ENCODE peak calls at places on chromosomes 16 and 17, in ten cellular contexts. R, L, A, C, K, G, H, D, U and M are unnamed samples.

GRCh38 chr17:41511716-41512115 is 6.3 kb upstream of the KRT13 start:
- DNase-seq in R (no peak), L (no peak), A (no peak), C (no peak), K (no peak), G (no peak), H (no peak), D (no peak), U (no peak), M (no peak)

GRCh38 chr17:8341456-8341855 is 1.8 kb downstream of the ODF4 start:
- DNase-seq in R (no peak), L (no peak), A (no peak), C (no peak), K (no peak), G (no peak), H (no peak), D (no peak), U (no peak), M (no peak)

GRCh38 chr17:1716076-1716911 is 6.1 kb upstream of the TLCD2 start:
- DNase-seq in R (peak), L (peak), A (peak), C (peak), K (peak), G (peak), H (peak), D (peak), U (peak), M (peak)

GRCh38 chr16:54284931-54285413 is 1.6 kb downstream of the IRX3 start:
- DNase-seq in R (no peak), L (no peak), A (no peak), C (no peak), K (no peak), G (no peak), H (peak), D (peak), U (no peak), M (peak)

GRCh38 chr17:8997994-8998628 is 23.2 kb upstream of the NTN1 start:
- DNase-seq in R (peak), L (peak), A (peak), C (peak), K (peak), G (peak), H (peak), D (peak), U (peak), M (peak)

GRCh38 chr16:86044241-86044671 is 145.3 kb downstream of the IRF8 start:
- DNase-seq in R (peak), L (peak), A (peak), C (peak), K (peak), G (peak), H (peak), D (peak), U (peak), M (no peak)

GRCh38 chr17:35062284-35062683 is 1.2 kb downstream of the RFFL start:
- DNase-seq in R (no peak), L (no peak), A (no peak), C (no peak), K (no peak), G (no peak), H (no peak), D (no peak), U (no peak), M (no peak)

GRCh38 chr16:74249281-74249680 is 47.3 kb upstream of the PSMD7 start:
- DNase-seq in R (no peak), L (no peak), A (no peak), C (no peak), K (no peak), G (no peak), H (no peak), D (no peak), U (no peak), M (no peak)

GRCh38 chr16:31105677-31106213 is 2.4 kb upstream of the BCKDK start:
- DNase-seq in R (peak), L (peak), A (peak), C (peak), K (peak), G (peak), H (peak), D (peak), U (peak), M (no peak)

GRCh38 chr16:35744084-35744483 is 2284.7 kb downstream of the TP53TG3F start:
- DNase-seq in R (no peak), L (no peak), A (no peak), C (no peak), K (no peak), G (no peak), H (no peak), D (no peak), U (no peak), M (no peak)

GRCh38 chr16:49755291-49755611 is 100.7 kb downstream of the ZNF423 start:
- DNase-seq in R (no peak), L (peak), A (no peak), C (no peak), K (no peak), G (peak), H (peak), D (peak), U (peak), M (peak)

GRCh38 chr16:56352351-56353053 is 72.8 kb downstream of the AMFR start:
- DNase-seq in R (no peak), L (no peak), A (no peak), C (no peak), K (no peak), G (no peak), H (no peak), D (no peak), U (no peak), M (no peak)

GRCh38 chr16:86016201-86016965 is 117.4 kb downstream of the IRF8 start:
- DNase-seq in R (peak), L (peak), A (peak), C (peak), K (peak), G (peak), H (peak), D (peak), U (peak), M (peak)

GRCh38 chr17:48052956-48053757 is 5.0 kb downstream of the NFE2L1 start:
- DNase-seq in R (no peak), L (peak), A (no peak), C (no peak), K (peak), G (peak), H (no peak), D (peak), U (no peak), M (peak)

GRCh38 chr17:43457362-43457692 is 26.4 kb upstream of the DHX8 start:
- DNase-seq in R (no peak), L (no peak), A (no peak), C (no peak), K (no peak), G (no peak), H (no peak), D (no peak), U (no peak), M (no peak)

GRCh38 chr17:75498726-75499213 is 16.6 kb downstream of the CASKIN2 start:
- DNase-seq in R (no peak), L (no peak), A (no peak), C (no peak), K (peak), G (no peak), H (no peak), D (peak), U (no peak), M (no peak)

GRCh38 chr17:58308173-58308984 is 20.2 kb downstream of the TSPOAP1 start:
- DNase-seq in R (no peak), L (peak), A (no peak), C (no peak), K (no peak), G (no peak), H (no peak), D (no peak), U (no peak), M (no peak)

GRCh38 chr16:55377840-55378239 is 53.8 kb downstream of the IRX6 start:
- DNase-seq in R (no peak), L (no peak), A (no peak), C (no peak), K (no peak), G (no peak), H (no peak), D (no peak), U (no peak), M (no peak)

GRCh38 chr17:77485089-77485833 is 344.5 kb downstream of the SEC14L1 start:
- DNase-seq in R (no peak), L (no peak), A (no peak), C (no peak), K (no peak), G (no peak), H (no peak), D (no peak), U (no peak), M (no peak)

GRCh38 chr17:33292981-33293867 is at the start of gene ASIC2:
- DNase-seq in R (no peak), L (no peak), A (no peak), C (no peak), K (no peak), G (no peak), H (no peak), D (no peak), U (no peak), M (peak)

GRCh38 chr16:4680673-4681470 is 12.5 kb upstream of the NUDT16L1 start:
- DNase-seq in R (no peak), L (no peak), A (no peak), C (no peak), K (no peak), G (no peak), H (no peak), D (no peak), U (no peak), M (no peak)

GRCh38 chr17:82054351-82055022 is 2.8 kb downstream of the GPS1 start:
- DNase-seq in R (no peak), L (no peak), A (no peak), C (no peak), K (no peak), G (no peak), H (no peak), D (no peak), U (no peak), M (no peak)

GRCh38 chr17:62931101-62931500 is 34.9 kb upstream of the TANC2 start:
- DNase-seq in R (no peak), L (no peak), A (no peak), C (no peak), K (peak), G (no peak), H (no peak), D (no peak), U (no peak), M (no peak)

GRCh38 chr16:20242568-20243240 is 84.6 kb downstream of the GP2 start:
- DNase-seq in R (no peak), L (no peak), A (no peak), C (no peak), K (no peak), G (no peak), H (no peak), D (no peak), U (no peak), M (no peak)

GRCh38 chr17:51731941-51732722 is 426.4 kb downstream of the CA10 start:
- DNase-seq in R (no peak), L (no peak), A (no peak), C (no peak), K (no peak), G (no peak), H (no peak), D (no peak), U (no peak), M (no peak)

GRCh38 chr16:84526794-84527485 is 22.5 kb upstream of the MEAK7 start:
- DNase-seq in R (no peak), L (peak), A (no peak), C (no peak), K (peak), G (peak), H (no peak), D (no peak), U (no peak), M (no peak)

GRCh38 chr16:50282955-50283631 is 16.7 kb downstream of the ADCY7 start:
- DNase-seq in R (no peak), L (no peak), A (no peak), C (peak), K (no peak), G (no peak), H (peak), D (peak), U (no peak), M (no peak)

GRCh38 chr16:31486036-31486435 is 3.1 kb downstream of the SLC5A2 start:
- DNase-seq in R (no peak), L (no peak), A (no peak), C (no peak), K (no peak), G (no peak), H (no peak), D (no peak), U (no peak), M (no peak)

GRCh38 chr17:80599546-80600305 is 55.1 kb downstream of the RPTOR start:
- DNase-seq in R (no peak), L (peak), A (no peak), C (no peak), K (peak), G (no peak), H (no peak), D (no peak), U (no peak), M (peak)

GRCh38 chr17:70071127-70071526 is 3.9 kb upstream of the KCNJ16 start:
- DNase-seq in R (no peak), L (no peak), A (no peak), C (no peak), K (no peak), G (no peak), H (no peak), D (no peak), U (no peak), M (no peak)

GRCh38 chr16:58032710-58033293 is 7.2 kb downstream of the MMP15 start:
- DNase-seq in R (no peak), L (no peak), A (no peak), C (no peak), K (no peak), G (no peak), H (no peak), D (no peak), U (no peak), M (no peak)